ENCODE peak calls at places on chromosomes 16 and 17, in eight cellular contexts. R is K562; N is activated T-helper 2 cell treated with anti-CD3 and anti-CD28 coated beads, Interferon-gamma antibody, Interleukin-2, Interleukin-4, amounts not matched to agents 10 μg/mL and 5 μg/mL and 100 μg/mL, durations not matched to agents 14 hours and 24 hours and 36 hours; T is naive thymus-derived CD8-positive, alpha-beta T cell; C is T-helper 22 cell; F is psoas muscle; K is effector CD8-positive, alpha-beta T cell; Y is putamen. H is an unnamed sample.

GRCh38 chr17:31060814-31061550 is 33.8 kb upstream of the NF1 start:
- DNase-seq in R (no peak), C (no peak), F (no peak), K (no peak), N (no peak), Y (no peak), T (no peak), H (no peak)

GRCh38 chr17:32341141-32341856 is 674 bp downstream of the C17orf75 start:
- DNase-seq in Y (peak; percentile 37), C (peak; percentile 34), F (no peak), R (peak; percentile 30), K (peak; percentile 8), N (peak; percentile 55), T (peak; percentile 31), H (peak; percentile 47)

GRCh38 chr16:49556252-49557069 is 182.9 kb downstream of the C16orf78 start:
- DNase-seq in F (no peak), T (no peak), N (no peak), Y (no peak), K (no peak), R (peak; percentile 18), C (no peak), H (peak; percentile 3)

GRCh38 chr17:68600123-68600880 is 865 bp downstream of the FAM20A start:
- DNase-seq in K (no peak), C (no peak), T (peak; percentile 7), Y (no peak), F (peak; percentile 50), N (no peak), R (no peak), H (no peak)

GRCh38 chr16:31010539-31010938 is at the start of gene STX1B:
- DNase-seq in K (peak; percentile 40), Y (peak; percentile 48), R (peak; percentile 82), C (peak; percentile 34), T (peak; percentile 57), N (no peak), F (no peak), H (no peak)

GRCh38 chr17:18093616-18094408 is 6.1 kb downstream of the DRG2 start:
- DNase-seq in C (no peak), R (peak; percentile 37), F (peak; percentile 63), K (no peak), Y (no peak), N (no peak), T (no peak), H (peak; percentile 14)

GRCh38 chr17:41416478-41416877 is 7.9 kb downstream of the KRT37 start:
- DNase-seq in N (no peak), K (no peak), C (no peak), Y (no peak), F (no peak), R (no peak), T (no peak), H (no peak)

GRCh38 chr17:30372755-30373154 is 6.0 kb upstream of the CPD start:
- DNase-seq in T (no peak), F (no peak), N (no peak), R (no peak), Y (no peak), C (no peak), K (no peak), H (peak; percentile 60)

GRCh38 chr16:68362952-68363846 is 52.4 kb downstream of the PRMT7 start:
- DNase-seq in N (no peak), R (no peak), C (no peak), T (no peak), F (no peak), K (no peak), Y (no peak), H (no peak)

GRCh38 chr17:181213-182163 is at the start of gene DOC2B:
- DNase-seq in F (peak; percentile 72), N (no peak), Y (no peak), K (no peak), C (no peak), R (no peak), T (no peak), H (peak; percentile 29)

GRCh38 chr16:31471875-31472558 is at the start of gene TGFB1I1:
- DNase-seq in K (no peak), T (no peak), C (no peak), Y (no peak), R (no peak), N (no peak), F (peak; percentile 65), H (peak; percentile 49)

GRCh38 chr17:71494045-71494444 is 626.8 kb upstream of the SOX9 start:
- DNase-seq in N (no peak), C (no peak), R (no peak), Y (no peak), T (no peak), K (no peak), F (no peak), H (peak; percentile 6)

GRCh38 chr16:8944113-8944765 is 19.5 kb downstream of the USP7 start:
- DNase-seq in C (no peak), R (no peak), N (no peak), Y (no peak), F (no peak), T (no peak), K (no peak), H (no peak)

GRCh38 chr16:48408688-48409087 is 23.5 kb upstream of the SIAH1 start:
- DNase-seq in F (no peak), R (no peak), Y (no peak), T (no peak), C (no peak), N (no peak), K (no peak), H (no peak)

GRCh38 chr17:30238387-30239088 is 3.0 kb upstream of the SLC6A4 start:
- DNase-seq in C (no peak), R (peak; percentile 49), K (no peak), F (no peak), T (no peak), N (no peak), Y (no peak), H (no peak)

GRCh38 chr16:20854963-20855362 is 45.2 kb downstream of the DCUN1D3 start:
- DNase-seq in N (no peak), K (no peak), T (no peak), C (no peak), R (no peak), Y (no peak), F (no peak), H (no peak)

GRCh38 chr16:86918637-86919036 is 340.3 kb downstream of the FOXL1 start:
- DNase-seq in R (no peak), F (no peak), Y (no peak), C (no peak), N (no peak), T (no peak), K (no peak), H (no peak)

GRCh38 chr17:16319969-16320368 is 33.3 kb downstream of the CENPV start:
- DNase-seq in R (no peak), T (no peak), Y (no peak), K (no peak), C (no peak), F (no peak), N (no peak), H (no peak)

GRCh38 chr17:78939615-78940014 is 14.4 kb upstream of the TIMP2 start:
- DNase-seq in F (no peak), K (no peak), N (no peak), C (no peak), Y (no peak), T (no peak), R (no peak), H (peak; percentile 50)

GRCh38 chr17:28112199-28112995 is 69.9 kb downstream of the NLK start:
- DNase-seq in C (no peak), N (no peak), R (no peak), F (no peak), T (no peak), Y (no peak), K (no peak), H (no peak)

GRCh38 chr17:32772453-32773025 is 104.4 kb downstream of the MYO1D start:
- DNase-seq in F (no peak), K (no peak), Y (no peak), T (no peak), N (no peak), R (no peak), C (no peak), H (peak; percentile 90)

GRCh38 chr17:76713765-76714164 is 3.0 kb upstream of the MXRA7 start:
- DNase-seq in R (no peak), K (no peak), F (no peak), N (no peak), T (no peak), Y (no peak), C (no peak), H (no peak)

GRCh38 chr17:60468371-60468770 is 46.1 kb downstream of the CHCT1 start:
- DNase-seq in K (no peak), F (no peak), R (no peak), N (no peak), Y (no peak), T (no peak), C (no peak), H (no peak)

GRCh38 chr17:81471804-81472456 is 40.7 kb downstream of the ACTG1 start:
- DNase-seq in K (no peak), T (no peak), F (peak; percentile 60), C (no peak), N (no peak), R (peak; percentile 99), Y (peak; percentile 82), H (no peak)

GRCh38 chr16:525520-526180 is 1.9 kb upstream of the CAPN15 start:
- DNase-seq in N (peak; percentile 63), T (no peak), Y (peak; percentile 42), F (no peak), C (peak; percentile 23), R (no peak), K (no peak), H (peak; percentile 97)

GRCh38 chr17:79811036-79811887 is 14.4 kb upstream of the CBX8 start:
- DNase-seq in R (peak; percentile 77), K (no peak), T (peak; percentile 25), C (no peak), Y (no peak), F (no peak), N (no peak), H (peak; percentile 72)

GRCh38 chr17:54307326-54307725 is 484.6 kb downstream of the KIF2B start:
- DNase-seq in C (no peak), R (no peak), T (no peak), K (no peak), Y (no peak), F (no peak), N (no peak), H (no peak)

GRCh38 chr17:81391964-81392908 is 3.0 kb upstream of the BAHCC1 start:
- DNase-seq in Y (no peak), R (no peak), T (no peak), K (no peak), C (no peak), F (peak; percentile 75), N (no peak), H (no peak)

GRCh38 chr16:22789281-22789945 is 24.5 kb upstream of the HS3ST2 start:
- DNase-seq in R (no peak), C (no peak), K (no peak), Y (no peak), F (no peak), N (no peak), T (no peak), H (no peak)

GRCh38 chr17:73760186-73760758 is 116.0 kb upstream of the SDK2 start:
- DNase-seq in R (no peak), Y (no peak), C (no peak), N (no peak), K (no peak), T (no peak), F (no peak), H (no peak)

GRCh38 chr17:39966771-39967170 is 4.0 kb downstream of the GSDMA start:
- DNase-seq in K (no peak), Y (no peak), C (no peak), T (no peak), R (no peak), F (no peak), N (no peak), H (no peak)

GRCh38 chr17:10357768-10358167 is 15.0 kb downstream of the MYH13 start:
- DNase-seq in C (no peak), R (peak; percentile 60), T (no peak), K (no peak), F (no peak), N (no peak), Y (no peak), H (no peak)

GRCh38 chr17:2213291-2213960 is 90.2 kb downstream of the SMG6 start:
- DNase-seq in T (no peak), Y (peak; percentile 22), F (no peak), N (no peak), C (no peak), K (no peak), R (no peak), H (no peak)

GRCh38 chr16:30398660-30399434 is 3.6 kb downstream of the ZNF48 start:
- DNase-seq in N (no peak), K (no peak), C (no peak), R (no peak), T (no peak), F (no peak), Y (no peak), H (no peak)